ENCODE peak calls at places on chromosomes 7 and 10, in six cellular contexts. U, C, H, G, X and E are unnamed samples.

GRCh38 chr10:78851652-78852051 is 217.1 kb upstream of the ZMIZ1 start:
- DNase-seq in C (no peak), X (no peak), U (peak), G (peak), H (no peak), E (no peak)

GRCh38 chr7:134200970-134201369 is 73.8 kb downstream of the LRGUK start:
- DNase-seq in U (no peak), G (no peak), X (no peak), C (no peak), H (no peak), E (no peak)

GRCh38 chr10:132382231-132382922 is 14.6 kb upstream of the PWWP2B start:
- DNase-seq in U (no peak), X (no peak), G (no peak), H (no peak), C (no peak), E (no peak)

GRCh38 chr7:158838238-158838637 is 8.9 kb upstream of the ESYT2 start:
- DNase-seq in U (no peak), C (no peak), H (no peak), X (no peak), G (no peak), E (no peak)

GRCh38 chr7:30845426-30846135 is 66.1 kb upstream of the AQP1 start:
- DNase-seq in U (peak), G (peak), H (peak), X (no peak), C (no peak), E (no peak)

GRCh38 chr7:105487559-105488218 is 34.4 kb downstream of the PUS7 start:
- DNase-seq in G (peak), U (peak), H (peak), X (peak), C (peak), E (no peak)

GRCh38 chr10:131926253-131926652 is 25.4 kb downstream of the PPP2R2D start:
- DNase-seq in H (no peak), X (no peak), U (no peak), G (no peak), C (no peak), E (no peak)

GRCh38 chr10:128268015-128268722 is 141.9 kb upstream of the MKI67 start:
- DNase-seq in C (peak), U (peak), X (peak), H (no peak), G (peak), E (peak)

GRCh38 chr7:21782996-21783395 is 162.7 kb downstream of the CDCA7L start:
- DNase-seq in C (no peak), X (no peak), U (no peak), G (no peak), H (no peak), E (no peak)

GRCh38 chr10:61978965-61979364 is 77.5 kb downstream of the ARID5B start:
- DNase-seq in G (no peak), C (no peak), H (no peak), X (no peak), U (no peak), E (no peak)

GRCh38 chr7:55260671-55261385 is 104.3 kb upstream of the LANCL2 start:
- DNase-seq in G (no peak), X (no peak), U (no peak), H (no peak), C (no peak), E (no peak)

GRCh38 chr7:135169141-135169935 is 1.2 kb downstream of the CYREN start:
- DNase-seq in U (no peak), H (peak), C (peak), G (peak), X (peak), E (peak)

GRCh38 chr10:33418309-33418708 is 83.8 kb upstream of the NRP1 start:
- DNase-seq in G (no peak), X (no peak), C (no peak), U (no peak), H (no peak), E (no peak)

GRCh38 chr10:100505164-100505563 is 14.5 kb downstream of the SEC31B start:
- DNase-seq in G (no peak), X (no peak), U (no peak), H (no peak), C (no peak), E (no peak)

DNA sequence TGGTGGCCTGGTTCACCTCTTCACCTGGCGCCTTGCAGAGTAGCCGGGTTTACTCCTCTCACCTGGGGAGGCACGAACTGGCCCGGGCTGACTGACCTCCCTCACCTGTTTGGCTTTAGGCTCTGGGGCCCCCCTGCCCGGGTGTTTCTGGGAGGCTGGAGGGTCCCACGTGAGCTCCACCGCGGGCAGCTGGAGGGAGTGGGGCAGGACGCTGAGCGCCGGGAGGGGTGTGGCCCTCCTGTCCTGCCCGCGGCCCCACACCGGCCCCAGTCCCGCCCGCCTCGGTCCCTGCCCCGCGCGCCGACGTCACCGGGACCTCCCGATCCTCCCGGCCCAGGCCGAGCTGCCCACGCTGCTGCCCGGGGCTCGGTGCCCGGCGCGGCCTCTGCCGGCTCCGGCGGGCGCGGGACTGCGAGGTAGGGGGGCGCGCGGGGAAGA is at the start of gene AMZ1:
- DNase-seq in U (no peak), H (no peak), C (no peak), G (no peak), X (peak), E (no peak)
- H2AFZ ChIP-seq in U (no peak), H (peak), C (no peak), G (no peak), X (peak), E (no peak)

DNA sequence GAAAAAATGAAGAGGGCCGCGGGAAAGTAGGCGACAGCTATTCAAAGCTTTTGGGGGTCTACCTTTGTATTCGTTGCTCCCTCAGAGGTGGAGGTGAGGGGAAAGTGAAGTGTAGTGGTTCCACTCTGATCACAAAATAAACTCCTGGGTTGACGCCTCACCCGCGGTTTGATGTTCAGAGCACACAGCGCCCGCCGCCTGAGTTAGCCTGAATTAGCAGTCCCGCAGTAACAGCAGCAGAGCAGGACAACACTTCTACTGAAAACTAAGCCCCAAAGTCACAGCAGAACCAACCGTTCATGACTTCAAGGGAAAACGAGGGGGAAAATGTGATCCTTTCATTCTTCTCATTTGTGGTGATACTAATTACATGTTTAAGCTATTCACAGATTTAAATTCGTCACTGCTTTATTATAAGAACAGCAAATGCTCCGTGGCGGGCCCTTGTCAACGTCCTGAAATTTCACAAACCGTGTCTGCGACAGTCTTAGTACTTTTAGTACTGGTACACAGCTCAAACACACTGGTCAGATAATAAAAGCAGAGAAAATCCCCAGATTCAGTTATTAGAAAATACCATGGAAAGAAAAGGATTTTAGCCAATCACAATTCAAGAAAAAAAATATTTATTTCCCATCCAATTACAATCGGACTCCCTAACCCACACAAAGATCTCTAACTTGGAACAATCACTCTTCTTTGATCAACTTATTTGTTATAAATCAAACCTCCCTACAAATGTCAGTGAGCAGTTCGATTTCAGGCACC is 575 bp upstream of the JMJD1C start:
- DNase-seq in U (peak), G (peak), X (peak), H (peak), C (peak), E (peak)
- H2AFZ ChIP-seq in U (no peak), G (peak), X (peak), H (peak), C (peak), E (no peak)

GRCh38 chr10:10897400-10897799 is 120.3 kb upstream of the CELF2 start:
- DNase-seq in C (no peak), G (no peak), X (no peak), H (no peak), U (no peak), E (no peak)
- H2AFZ ChIP-seq in C (no peak), G (no peak), X (no peak), H (peak), U (no peak), E (no peak)

DNA sequence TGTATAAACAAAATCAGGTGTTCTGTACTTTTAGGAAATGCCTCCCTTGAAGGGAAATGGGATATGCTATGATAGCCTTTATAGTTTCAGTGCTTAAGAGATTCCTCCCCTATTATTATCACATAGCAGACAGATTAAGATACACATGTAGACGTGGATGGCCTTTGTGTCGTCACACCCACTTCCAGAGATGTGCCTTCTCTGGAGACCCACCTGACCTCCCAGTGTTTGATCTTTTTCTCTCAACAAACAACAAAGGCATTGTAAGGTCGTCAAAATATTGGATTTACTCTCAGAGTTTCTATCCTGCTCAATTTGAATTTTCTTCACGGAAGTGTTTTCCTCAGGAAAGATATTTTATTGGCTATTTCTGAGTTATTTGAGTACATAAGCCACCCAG is 25.7 kb upstream of the C1GALT1 start:
- DNase-seq in X (no peak), U (no peak), H (no peak), G (no peak), C (peak), E (no peak)
- H2AFZ ChIP-seq in X (no peak), U (peak), H (no peak), G (no peak), C (no peak), E (no peak)

GRCh38 chr7:51316666-51317581 is at the start of gene COBL:
- DNase-seq in X (peak), C (no peak), U (no peak), H (no peak), G (peak), E (no peak)
- H2AFZ ChIP-seq in X (peak), C (no peak), U (no peak), H (peak), G (peak), E (no peak)

GRCh38 chr10:22086730-22087364 is 83.3 kb upstream of the DNAJC1 start:
- DNase-seq in H (peak), C (peak), U (peak), X (peak), G (peak), E (peak)
- H2AFZ ChIP-seq in H (no peak), C (no peak), U (no peak), X (peak), G (no peak), E (peak)

GRCh38 chr7:82818091-82818620 is 344.5 kb downstream of the PCLO start:
- DNase-seq in C (no peak), X (peak), H (no peak), U (no peak), G (no peak), E (no peak)
- H2AFZ ChIP-seq in C (no peak), X (peak), H (no peak), U (no peak), G (no peak), E (no peak)

DNA sequence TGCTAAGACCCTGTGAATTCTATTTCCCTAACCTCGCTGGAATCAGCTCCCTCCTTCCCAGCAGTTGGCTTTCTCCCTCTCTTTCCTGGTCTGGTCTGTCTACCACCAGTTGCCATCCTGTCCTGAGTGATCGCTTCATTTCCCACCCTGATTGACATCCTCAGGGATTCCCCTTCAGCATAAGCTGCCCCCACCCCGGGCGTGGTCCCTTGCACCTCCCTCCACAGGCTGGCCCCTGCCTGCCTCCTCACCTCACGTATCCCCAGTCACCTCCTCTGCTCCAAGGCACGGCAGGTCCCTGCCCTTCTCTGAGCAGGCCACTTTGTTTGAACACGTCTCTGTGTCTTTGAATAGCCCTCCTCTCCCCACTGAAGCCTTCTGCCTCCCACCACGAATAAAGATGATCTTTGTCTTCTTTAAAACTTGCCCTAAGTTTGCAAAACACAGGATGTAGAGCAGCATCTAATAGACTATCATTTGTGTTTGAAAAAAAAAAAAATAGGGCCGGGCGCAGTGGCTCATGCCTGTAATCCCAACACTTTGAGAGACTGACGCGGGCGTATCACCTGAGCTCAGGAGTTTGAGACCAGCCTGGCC is 233.5 kb downstream of the CUX1 start:
- DNase-seq in C (no peak), G (no peak), X (no peak), H (no peak), U (no peak), E (no peak)
- H2AFZ ChIP-seq in C (no peak), G (no peak), X (no peak), H (no peak), U (no peak), E (no peak)

GRCh38 chr10:44882146-44882720 is 28.9 kb upstream of the TMEM72 start:
- DNase-seq in H (no peak), U (no peak), X (no peak), G (no peak), C (no peak), E (no peak)
- H2AFZ ChIP-seq in H (no peak), U (no peak), X (no peak), G (no peak), C (no peak), E (no peak)